ENCODE peak calls at places on chromosome 17, in six cellular contexts. K is choroid plexus epithelial cell; E is NCI-H2081; A is Daoy; O is stimulated activated CD4-positive, alpha-beta T cell treated with anti-CD3 and anti-CD28 coated beads, Interleukin-1b, Interleukin-23, amount 100 ng/mL, for 4 hours; F is stimulated activated CD8-positive, alpha-beta memory T cell treated with anti-CD3 and anti-CD28 coated beads, Interleukin-2, amount 100 ng/mL, for 1 hour. L is an unnamed sample.
A peak's percentile ranks its signal among the peaks of the same experiment; 100 is the strongest.

GRCh38 chr17:27326051-27326450 is 32.1 kb downstream of the WSB1 start:
- DNase-seq in A (no peak), F (no peak), E (no peak), K (no peak), O (no peak), L (no peak)

GRCh38 chr17:48529191-48529979 is 1.4 kb downstream of the HOXB1 start:
- DNase-seq in A (no peak), F (no peak), K (no peak), E (no peak), O (no peak), L (no peak)

GRCh38 chr17:77886387-77886728 is 72.1 kb upstream of the TNRC6C start:
- DNase-seq in O (no peak), A (peak; percentile 49), F (no peak), E (no peak), K (no peak), L (peak; percentile 48)

GRCh38 chr17:40498281-40499084 is 2.9 kb downstream of the TNS4 start:
- DNase-seq in A (no peak), F (no peak), O (no peak), E (no peak), K (no peak), L (no peak)

GRCh38 chr17:49316889-49317288 is 45.2 kb downstream of the ZNF652 start:
- DNase-seq in A (no peak), E (no peak), K (no peak), F (no peak), O (no peak), L (peak; percentile 14)

GRCh38 chr17:3282901-3283300 is 15.3 kb downstream of the OR3A1 start:
- DNase-seq in F (no peak), K (no peak), A (no peak), O (no peak), E (no peak), L (no peak)

GRCh38 chr17:47813512-47814031 is 8.0 kb downstream of the OSBPL7 start:
- DNase-seq in A (no peak), F (no peak), K (no peak), E (no peak), O (no peak), L (no peak)

GRCh38 chr17:50426814-50427787 is 1.1 kb downstream of the ACSF2 start:
- DNase-seq in K (peak; percentile 40), F (no peak), A (no peak), E (no peak), O (no peak), L (peak; percentile 73)

GRCh38 chr17:705011-705410 is 9.6 kb downstream of the VPS53 start:
- DNase-seq in F (no peak), O (no peak), K (no peak), A (no peak), E (no peak), L (no peak)

GRCh38 chr17:38511126-38512108 is 83.2 kb downstream of the ARHGAP23 start:
- DNase-seq in F (no peak), K (peak; percentile 38), A (peak; percentile 39), O (no peak), E (no peak), L (no peak)

GRCh38 chr17:57068222-57068658 is 16.8 kb upstream of the AKAP1 start:
- DNase-seq in O (no peak), A (no peak), F (no peak), K (no peak), E (no peak), L (peak; percentile 26)

GRCh38 chr17:10620823-10621222 is 36.3 kb downstream of the MYH3 start:
- DNase-seq in E (no peak), F (no peak), O (no peak), A (peak; percentile 20), K (no peak), L (no peak)

GRCh38 chr17:68711858-68712257 is 110.7 kb upstream of the FAM20A start:
- DNase-seq in F (no peak), K (peak; percentile 18), A (no peak), O (no peak), E (no peak), L (no peak)

GRCh38 chr17:45815752-45816151 is 28.9 kb upstream of the SPPL2C start:
- DNase-seq in E (no peak), K (no peak), O (no peak), F (no peak), A (no peak), L (no peak)

GRCh38 chr17:74677558-74678466 is 34.9 kb downstream of the CD300LF start:
- DNase-seq in F (no peak), K (peak; percentile 4), E (no peak), A (peak; percentile 59), O (no peak), L (no peak)